ENCODE peak calls at places on chromosomes 1 and 21, in seven cellular contexts. A is transverse colon, D is hepatocyte, Y is colonic mucosa, R is OCI-LY7, C is GM23248, L is GM23338. P is an unnamed sample. For H3K4me1, the result is how much of the 10 kb centered on the place peaks cover.

GRCh38 chr1:27152004-27152828 is 2.7 kb downstream of the SLC9A1 start:
- DNase-seq in R (no peak), Y (no peak), D (no peak), C (peak), L (no peak), A (no peak), P (no peak)

GRCh38 chr1:121587777-121588176 is 403.0 kb downstream of the SRGAP2C start:
- DNase-seq in R (no peak), A (no peak), Y (no peak), L (no peak), D (no peak), C (peak), P (no peak)

GRCh38 chr21:14321042-14321441 is 61.9 kb downstream of the HSPA13 start:
- DNase-seq in D (no peak), L (no peak), R (no peak), A (no peak), C (peak), Y (no peak), P (no peak)

GRCh38 chr1:11802616-11802972 is 3.2 kb downstream of the MTHFR start:
- DNase-seq in D (peak), R (no peak), C (peak), Y (peak), A (no peak), L (peak), P (no peak)

GRCh38 chr1:156675715-156676311 is 1.4 kb downstream of the NES start:
- DNase-seq in C (no peak), L (peak), D (no peak), A (no peak), Y (no peak), R (no peak), P (no peak)

GRCh38 chr1:181089777-181090505 is 1.4 kb downstream of the IER5 start:
- DNase-seq in R (peak), Y (peak), C (peak), A (peak), L (peak), D (peak), P (peak)

GRCh38 chr1:3304255-3304654 is 150.2 kb upstream of the ARHGEF16 start:
- DNase-seq in L (no peak), A (no peak), C (no peak), R (no peak), Y (no peak), D (no peak), P (no peak)

GRCh38 chr1:231487910-231488309 is 40.6 kb upstream of the TSNAX start:
- DNase-seq in D (no peak), R (no peak), A (no peak), L (no peak), C (no peak), Y (no peak), P (peak)

GRCh38 chr21:44349416-44349846 is 4.0 kb upstream of the TRPM2 start:
- DNase-seq in D (no peak), Y (no peak), R (no peak), C (no peak), L (no peak), A (no peak), P (no peak)

GRCh38 chr1:36236302-36236701 is 12.1 kb downstream of the THRAP3 start:
- DNase-seq in A (no peak), L (no peak), Y (no peak), C (no peak), R (no peak), D (no peak), P (no peak)

GRCh38 chr1:1440941-1441888 is 5.7 kb downstream of the VWA1 start:
- DNase-seq in L (peak), Y (no peak), D (peak), R (peak), A (peak), C (peak), P (peak)

GRCh38 chr1:54137532-54138061 is 15.2 kb downstream of the CDCP2 start:
- DNase-seq in C (peak), L (no peak), A (no peak), R (no peak), Y (no peak), D (no peak), P (no peak)

GRCh38 chr1:110337704-110338199 is 1.4 kb upstream of the RBM15 start:
- DNase-seq in Y (peak), L (peak), C (peak), A (peak), R (peak), D (peak), P (peak)

GRCh38 chr1:22114083-22115012 is 28.5 kb downstream of the WNT4 start:
- DNase-seq in Y (no peak), R (no peak), D (peak), A (no peak), C (peak), L (no peak), P (no peak)

GRCh38 chr1:106523448-106523847 is 533.0 kb upstream of the PRMT6 start:
- DNase-seq in A (no peak), Y (no peak), D (no peak), L (peak), C (no peak), R (no peak), P (no peak)

GRCh38 chr1:77888429-77889239 is at the start of gene NEXN:
- DNase-seq in C (peak), R (no peak), L (peak), Y (peak), D (peak), A (peak), P (peak)

GRCh38 chr1:167863921-167864279 is 50.0 kb downstream of the ADCY10 start:
- DNase-seq in C (no peak), D (no peak), A (no peak), Y (no peak), R (no peak), L (no peak), P (no peak)

GRCh38 chr21:45264919-45265515 is 22.7 kb downstream of the POFUT2 start:
- DNase-seq in L (no peak), R (no peak), D (peak), C (no peak), A (no peak), Y (peak), P (no peak)

GRCh38 chr1:81115422-81115821 is 685.3 kb upstream of the ADGRL2 start:
- DNase-seq in Y (no peak), L (peak), A (no peak), C (no peak), D (no peak), R (no peak), P (no peak)

GRCh38 chr1:40416709-40417108 is 33.6 kb upstream of the ZFP69B start:
- DNase-seq in D (no peak), A (no peak), R (no peak), C (no peak), Y (no peak), L (no peak), P (no peak)

GRCh38 chr1:198088360-198089071 is 68.3 kb upstream of the NEK7 start:
- DNase-seq in A (no peak), D (peak), C (peak), R (peak), Y (no peak), L (peak), P (peak)

GRCh38 chr1:237171564-237172485 is 129.8 kb downstream of the RYR2 start:
- DNase-seq in A (no peak), C (no peak), L (no peak), R (no peak), Y (no peak), D (no peak), P (no peak)

GRCh38 chr1:47948126-47948525 is 49.1 kb downstream of the TRABD2B start:
- DNase-seq in C (no peak), D (peak), L (peak), R (no peak), Y (peak), A (no peak), P (peak)

GRCh38 chr1:100354971-100355394 is 2.7 kb downstream of the CDC14A start:
- DNase-seq in Y (peak), A (peak), L (peak), R (peak), C (no peak), D (peak), P (peak)

GRCh38 chr1:10909697-10910489 is 102.6 kb upstream of the TARDBP start:
- DNase-seq in D (peak), C (peak), R (peak), L (peak), Y (peak), A (peak), P (peak)

GRCh38 chr1:2086446-2087082 is 36.4 kb downstream of the PRKCZ start:
- DNase-seq in D (no peak), R (no peak), A (no peak), C (no peak), L (no peak), Y (no peak), P (no peak)

GRCh38 chr1:33388989-33389771 is 41.7 kb downstream of the PHC2 start:
- DNase-seq in Y (no peak), R (no peak), A (no peak), D (no peak), C (peak), L (no peak), P (no peak)

GRCh38 chr1:37146071-37146470 is 111.8 kb upstream of the GRIK3 start:
- DNase-seq in D (no peak), A (no peak), R (peak), Y (no peak), L (no peak), C (no peak), P (no peak)

GRCh38 chr1:37537378-37537777 is 16.7 kb downstream of the SNIP1 start:
- DNase-seq in Y (no peak), D (no peak), R (no peak), L (no peak), A (no peak), C (peak), P (no peak)

GRCh38 chr1:225651872-225652725 is 824 bp downstream of the ENAH start:
- DNase-seq in L (peak), D (peak), Y (peak), A (no peak), C (peak), R (peak), P (peak)

GRCh38 chr1:90494748-90495282 is 222.3 kb downstream of the BARHL2 start:
- DNase-seq in R (no peak), D (no peak), C (no peak), L (no peak), A (no peak), Y (no peak), P (no peak)

GRCh38 chr1:156912861-156913808 is 7.3 kb upstream of the LRRC71 start:
- DNase-seq in L (peak), A (no peak), Y (no peak), D (peak), C (no peak), R (no peak), P (no peak)

GRCh38 chr1:224541901-224542610 is 74.1 kb upstream of the CNIH3 start:
- DNase-seq in A (no peak), R (no peak), Y (no peak), D (no peak), L (no peak), C (peak), P (no peak)

GRCh38 chr1:224635356-224635755 is 19.2 kb downstream of the CNIH3 start:
- DNase-seq in Y (no peak), C (peak), R (no peak), L (no peak), A (no peak), D (peak), P (no peak)

GRCh38 chr1:163535807-163536206 is 214.1 kb downstream of the NUF2 start:
- DNase-seq in A (no peak), Y (no peak), C (peak), R (peak), D (peak), L (peak), P (no peak)

GRCh38 chr1:8182034-8182761 is 135.7 kb upstream of the SLC45A1 start:
- DNase-seq in D (peak), C (peak), A (peak), L (no peak), Y (no peak), R (no peak), P (peak)

DNA sequence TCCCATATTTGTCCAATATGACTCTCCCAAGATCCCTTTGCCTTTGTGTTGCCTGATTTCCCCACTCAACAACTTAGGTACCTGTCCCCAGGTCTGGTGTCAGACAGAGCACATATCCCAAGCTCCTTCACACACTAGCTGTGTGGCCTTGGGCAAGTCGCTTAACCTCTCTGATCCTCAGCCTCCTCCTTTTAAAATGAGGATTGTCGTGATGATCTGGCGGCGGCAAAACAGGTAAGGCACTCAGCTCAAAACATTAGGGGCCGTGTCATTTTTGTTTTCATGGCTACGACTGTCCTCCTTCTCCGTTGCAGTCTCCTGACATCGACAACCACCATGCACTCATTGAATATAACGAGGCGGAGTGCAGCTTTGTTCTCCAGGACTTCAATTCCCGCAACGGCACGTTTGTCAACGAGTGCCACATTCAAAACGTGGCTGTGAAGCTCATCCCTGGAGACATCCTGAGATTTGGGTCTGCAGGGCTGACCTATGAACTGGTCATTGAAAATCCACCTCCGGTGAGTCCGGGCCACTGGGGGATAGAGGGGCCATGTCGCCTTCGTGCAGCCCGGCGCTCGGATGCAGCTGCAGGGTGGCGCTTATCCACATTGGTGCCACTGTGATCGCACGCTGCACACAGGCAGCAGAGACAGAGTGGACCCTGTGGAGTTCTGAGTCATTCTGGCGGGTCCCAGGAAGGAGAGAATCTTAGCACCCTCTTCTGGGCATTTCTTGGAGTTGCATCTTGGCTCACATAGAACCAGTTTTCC is 25.2 kb downstream of the FHAD1 start:
- DNase-seq in L (peak), D (peak), A (peak), R (peak), C (peak), Y (peak), P (peak)
- H3K4me3 ChIP-seq in L (peak), D (no peak), A (no peak), R (no peak), C (no peak), Y (no peak), P (no peak)

GRCh38 chr1:217088521-217089221 is 365.4 kb upstream of the ESRRG start:
- DNase-seq in Y (no peak), D (no peak), A (no peak), R (no peak), L (peak), C (no peak), P (no peak)
- H3K27ac ChIP-seq in Y (no peak), D (no peak), A (peak), R (no peak), L (no peak), C (no peak), P (peak)

GRCh38 chr1:221782461-221782860 is 40.6 kb upstream of the DUSP10 start:
- DNase-seq in C (peak), D (no peak), R (no peak), Y (no peak), L (no peak), A (no peak), P (no peak)

GRCh38 chr1:221779771-221780170 is 37.9 kb upstream of the DUSP10 start:
- DNase-seq in R (no peak), D (no peak), Y (no peak), C (no peak), A (no peak), L (no peak), P (no peak)

GRCh38 chr1:221782970-221783369 is 41.1 kb upstream of the DUSP10 start:
- DNase-seq in R (no peak), Y (no peak), L (no peak), D (no peak), A (no peak), C (no peak), P (no peak)

GRCh38 chr1:221780175-221780574 is 38.3 kb upstream of the DUSP10 start:
- DNase-seq in D (no peak), A (no peak), Y (no peak), C (no peak), L (no peak), R (no peak), P (no peak)

DNA sequence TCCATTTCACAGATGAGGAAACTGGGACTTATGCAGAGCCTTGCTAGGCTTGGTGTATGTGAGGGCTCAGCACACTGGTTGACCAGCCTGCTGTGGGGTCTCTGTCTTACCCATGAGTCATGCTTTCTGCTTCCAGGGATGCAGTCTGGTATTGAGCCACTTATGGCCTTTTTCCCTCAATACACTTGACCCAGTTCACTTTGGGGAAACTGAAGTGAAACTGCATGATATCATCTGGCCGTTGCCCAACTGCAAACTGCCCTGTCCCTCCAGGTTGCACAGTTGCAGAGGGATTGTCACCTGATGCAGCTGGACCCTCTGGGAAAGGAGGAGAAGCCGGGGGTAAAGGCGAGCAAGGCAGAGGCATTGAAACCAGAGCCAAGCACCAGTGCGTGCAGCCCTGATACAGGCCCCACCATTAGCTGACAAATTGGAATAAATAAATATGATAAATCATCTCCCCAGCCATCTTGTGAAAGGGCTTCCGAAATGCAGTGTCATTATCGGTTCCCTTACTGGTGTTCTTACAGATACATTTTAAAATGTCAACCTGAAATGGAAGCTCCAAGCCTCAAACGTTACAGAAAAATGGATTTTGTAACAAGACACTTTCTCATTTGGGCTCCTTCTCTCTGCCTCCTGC is 39.3 kb upstream of the DUSP10 start:
- DNase-seq in R (no peak), L (no peak), D (no peak), Y (no peak), A (no peak), C (no peak), P (no peak)
- H3K4me1 ChIP-seq in R (under half), L (under half), D (under half), Y (under half), A (under half), C (under half), P (under half)

GRCh38 chr1:234844479-234845031 is 234.6 kb upstream of the IRF2BP2 start:
- DNase-seq in A (no peak), Y (no peak), L (no peak), C (no peak), D (no peak), R (peak), P (peak)
- H3K4me3 ChIP-seq in A (no peak), Y (no peak), L (no peak), C (no peak), D (no peak), R (peak), P (no peak)

DNA sequence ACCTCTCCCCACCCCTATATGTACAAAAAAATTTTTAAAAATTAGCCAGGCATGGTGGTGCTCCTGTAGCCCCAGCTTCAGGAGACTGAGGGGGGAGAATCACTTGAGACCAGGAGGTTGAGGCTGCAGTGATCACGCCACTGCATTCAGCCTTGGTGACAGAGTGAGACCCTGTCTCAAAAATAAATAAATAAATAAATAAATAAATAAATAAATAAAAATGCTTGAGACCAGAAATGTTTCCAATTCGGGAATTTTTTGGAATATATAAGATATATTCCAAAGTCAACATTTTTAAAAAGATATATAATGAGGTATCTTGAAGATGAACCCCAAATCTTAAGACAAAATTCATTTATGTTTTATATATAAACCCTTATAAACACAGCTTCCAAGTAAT is 42.4 kb upstream of the RAB4A start:
- DNase-seq in R (no peak), C (no peak), D (no peak), A (no peak), L (no peak), Y (no peak), P (no peak)
- H3K27ac ChIP-seq in R (no peak), C (no peak), D (peak), A (no peak), L (peak), Y (no peak), P (no peak)

GRCh38 chr1:227111782-227112181 is 171.7 kb downstream of the COQ8A start:
- DNase-seq in R (no peak), L (no peak), D (no peak), A (no peak), C (no peak), Y (no peak), P (no peak)
- H3K4me1 ChIP-seq in R (under half), L (under half), D (under half), A (under half), C (under half), Y (under half), P (under half)

GRCh38 chr1:204503122-204503912 is 8.7 kb upstream of the PIK3C2B start:
- DNase-seq in R (peak), A (no peak), Y (peak), L (peak), C (peak), D (peak), P (peak)
- H3K4me3 ChIP-seq in R (no peak), A (no peak), Y (no peak), L (no peak), C (no peak), D (no peak), P (no peak)

DNA sequence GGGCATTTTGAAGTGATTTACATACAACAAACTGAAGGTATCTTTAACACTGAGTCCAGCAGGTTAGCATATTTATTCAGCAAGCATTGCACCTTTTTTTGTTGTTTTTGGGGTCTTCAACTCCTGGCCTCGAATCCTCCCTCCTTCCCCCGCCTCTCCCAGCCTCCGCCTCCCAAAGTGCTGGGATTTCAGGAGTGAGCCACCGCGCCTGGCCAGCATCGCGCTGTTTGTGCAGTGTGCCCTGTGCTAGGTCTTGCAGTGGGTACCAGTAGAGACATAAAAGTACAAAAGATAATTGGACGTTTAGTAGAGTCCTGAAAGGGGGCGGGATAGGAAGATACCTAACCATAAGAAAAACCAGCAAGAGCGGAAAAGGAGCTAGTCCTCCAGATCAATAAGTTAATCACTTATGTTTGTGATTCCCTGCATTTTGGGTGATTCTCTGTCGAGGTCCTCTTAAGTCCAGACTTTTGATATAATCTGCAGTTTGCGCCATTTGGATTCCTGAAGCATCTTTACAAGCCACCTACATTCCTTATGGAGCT is 111.8 kb downstream of the OSBPL9 start:
- DNase-seq in A (no peak), L (peak), C (no peak), Y (no peak), R (peak), D (no peak), P (no peak)
- H3K27ac ChIP-seq in A (peak), L (no peak), C (no peak), Y (peak), R (peak), D (no peak), P (no peak)

DNA sequence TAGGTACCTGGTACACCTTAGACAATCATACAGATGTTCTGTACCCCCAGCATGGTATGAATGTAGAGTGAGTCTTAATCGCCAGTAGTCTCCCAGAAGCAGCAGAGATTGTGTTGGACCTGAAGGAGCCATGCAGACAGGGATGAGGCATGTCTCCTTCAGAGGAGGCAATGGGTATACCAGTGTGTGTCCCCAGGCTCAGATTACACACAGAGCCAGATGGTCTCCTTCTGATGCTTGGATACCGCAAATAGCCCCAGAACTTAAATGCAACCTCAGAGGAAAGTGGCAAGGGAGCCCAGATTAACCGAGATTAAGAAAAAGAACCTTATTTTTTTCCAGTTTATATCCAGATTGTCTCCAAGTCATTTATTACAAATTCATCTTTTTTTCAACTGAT is 96.8 kb upstream of the C21orf91 start:
- DNase-seq in A (no peak), Y (no peak), C (no peak), L (no peak), R (no peak), D (no peak), P (no peak)
- H3K4me1 ChIP-seq in A (under half), Y (under half), C (under half), L (under half), R (under half), D (under half), P (under half)